ENCODE peak calls at places on chromosomes 4 and X, in eight cellular contexts. K is sigmoid colon; Y is CD8-positive, alpha-beta memory T cell; W is left ventricle myocardium inferior; L is pancreas; Z is suprapubic skin; F is trophoblast cell; V is stomach. R is an unnamed sample.

GRCh38 chr4:70940134-70940533 is 38.0 kb downstream of the MOB1B start:
- DNase-seq in K (no peak), Y (no peak), W (no peak), L (no peak), Z (no peak), F (no peak), V (no peak), R (no peak)

GRCh38 chr4:141849778-141850177 is 213.4 kb downstream of the IL15 start:
- DNase-seq in K (no peak), Y (no peak), W (no peak), L (no peak), Z (no peak), F (no peak), V (no peak), R (no peak)

GRCh38 chr4:175946472-175947116 is 119.0 kb upstream of the WDR17 start:
- DNase-seq in K (no peak), Y (no peak), W (no peak), L (no peak), Z (no peak), F (no peak), V (no peak), R (peak; percentile 49)

GRCh38 chr4:80069108-80069836 is 3.8 kb downstream of the ANTXR2 start:
- DNase-seq in K (no peak), Y (no peak), W (no peak), L (no peak), Z (no peak), F (no peak), V (no peak), R (no peak)

GRCh38 chr4:68369474-68369805 is 19.6 kb upstream of the YTHDC1 start:
- DNase-seq in K (no peak), Y (no peak), W (no peak), L (no peak), Z (no peak), F (peak; percentile 97), V (no peak), R (no peak)

GRCh38 chr4:176498857-176499256 is 179.1 kb downstream of the SPCS3 start:
- DNase-seq in K (no peak), Y (no peak), W (no peak), L (no peak), Z (no peak), F (no peak), V (no peak), R (no peak)

GRCh38 chr4:174520655-174521054 is 1.6 kb downstream of the HPGD start:
- DNase-seq in K (no peak), Y (peak; percentile 5), W (no peak), L (no peak), Z (no peak), F (peak; percentile 19), V (no peak), R (no peak)

GRCh38 chrX:34382416-34382815 is 250.3 kb upstream of the FAM47A start:
- DNase-seq in K (no peak), Y (no peak), W (no peak), L (no peak), Z (no peak), F (no peak), V (no peak), R (no peak)

GRCh38 chrX:9923357-9923756 is 43.8 kb upstream of the CLDN34 start:
- DNase-seq in K (no peak), Y (no peak), W (no peak), L (no peak), Z (no peak), F (no peak), V (no peak), R (no peak)

GRCh38 chrX:51407520-51408409 is 75.1 kb downstream of the NUDT10 start:
- DNase-seq in K (no peak), Y (no peak), W (no peak), L (no peak), Z (no peak), F (no peak), V (no peak), R (peak; percentile 51)

GRCh38 chr4:137664055-137664405 is 131.7 kb upstream of the PCDH18 start:
- DNase-seq in K (no peak), Y (no peak), W (no peak), L (no peak), Z (no peak), F (no peak), V (no peak), R (no peak)

GRCh38 chr4:80413096-80413495 is 77.6 kb downstream of the CFAP299 start:
- DNase-seq in K (no peak), Y (no peak), W (no peak), L (no peak), Z (no peak), F (peak; percentile 93), V (no peak), R (no peak)

GRCh38 chr4:42339935-42340406 is 57.3 kb upstream of the SHISA3 start:
- DNase-seq in K (no peak), Y (no peak), W (peak; percentile 72), L (no peak), Z (no peak), F (no peak), V (no peak), R (peak; percentile 78)

GRCh38 chr4:13294961-13295605 is 189.1 kb downstream of the RAB28 start:
- DNase-seq in K (no peak), Y (no peak), W (no peak), L (no peak), Z (no peak), F (no peak), V (no peak), R (no peak)

GRCh38 chrX:45623266-45623665 is 422.6 kb upstream of the DIPK2B start:
- DNase-seq in K (no peak), Y (no peak), W (no peak), L (no peak), Z (no peak), F (peak; percentile 64), V (no peak), R (no peak)

GRCh38 chrX:28124416-28124815 is 143.2 kb upstream of the DCAF8L1 start:
- DNase-seq in K (no peak), Y (no peak), W (no peak), L (no peak), Z (no peak), F (no peak), V (no peak), R (no peak)

DNA sequence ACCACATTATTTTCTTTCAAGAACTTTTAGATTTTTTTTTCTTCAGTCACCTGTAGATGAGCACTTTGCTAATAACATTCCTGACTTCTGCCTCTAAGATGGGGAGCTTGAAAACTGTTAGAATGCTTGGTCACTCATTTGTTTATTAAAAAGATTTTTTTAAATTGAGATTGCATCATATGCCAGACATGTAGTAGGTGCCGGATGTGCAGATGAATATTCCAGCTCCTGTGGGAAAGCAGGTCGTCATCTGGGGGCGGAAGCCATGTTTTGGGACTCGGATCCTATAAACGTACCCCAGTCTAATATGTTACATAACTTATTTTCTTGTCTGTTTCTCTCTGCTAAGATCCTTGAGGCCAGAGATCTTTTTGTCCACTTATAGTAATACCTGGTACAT is 236.8 kb downstream of the ARHGAP10 start:
- DNase-seq in K (no peak), Y (no peak), W (no peak), L (no peak), Z (no peak), F (no peak), V (no peak), R (no peak)
- H3K27ac ChIP-seq in K (no peak overlapping the region), Y (no peak overlapping the region), W (no peak overlapping the region), L (no peak overlapping the region), Z (no peak overlapping the region), F (no peak overlapping the region), V (no peak overlapping the region), R (no peak overlapping the region)

GRCh38 chr4:82282875-82283274 is 90.9 kb downstream of the HNRNPD start:
- DNase-seq in K (no peak), Y (no peak), W (no peak), L (no peak), Z (no peak), F (no peak), V (no peak), R (no peak)

GRCh38 chr4:82284475-82284857 is 89.3 kb downstream of the HNRNPD start:
- DNase-seq in K (no peak), Y (no peak), W (no peak), L (no peak), Z (no peak), F (no peak), V (no peak), R (no peak)

GRCh38 chr4:82284858-82285805 is 88.7 kb downstream of the HNRNPD start:
- DNase-seq in K (peak; percentile 100), Y (peak; percentile 99), W (peak; percentile 99), L (peak; percentile 100), Z (peak; percentile 99), F (peak; percentile 100), V (peak; percentile 99), R (peak; percentile 100)

GRCh38 chr4:82293304-82293703 is 80.5 kb downstream of the HNRNPD start:
- DNase-seq in K (no peak), Y (peak; percentile 44), W (no peak), L (no peak), Z (no peak), F (no peak), V (no peak), R (no peak)

DNA sequence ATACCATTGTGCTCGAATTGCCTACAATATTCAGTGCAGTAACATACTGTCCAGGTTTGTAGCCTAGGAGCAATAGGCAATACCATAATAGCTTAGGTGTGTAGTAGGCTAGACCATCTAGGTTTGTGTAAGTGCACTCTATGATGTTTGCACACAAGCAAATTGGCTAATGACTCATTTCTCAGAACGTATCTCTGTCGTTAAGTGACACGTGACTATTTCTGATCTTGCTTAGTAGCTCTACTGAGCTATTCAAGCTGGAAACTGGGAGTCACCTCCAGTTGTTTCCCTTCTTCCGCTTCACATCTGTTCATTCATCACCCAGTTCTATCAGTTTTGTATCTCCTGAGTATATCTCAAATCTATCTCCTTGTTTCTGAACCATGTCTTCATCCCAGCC is 86.1 kb downstream of the HNRNPD start:
- DNase-seq in K (no peak), Y (no peak), W (no peak), L (no peak), Z (no peak), F (no peak), V (no peak), R (no peak)
- H3K4me1 ChIP-seq in K (peaks cover 5% of the 10 kb centered on the region), Y (peaks cover 7% of the 10 kb centered on the region), W (peaks cover 12% of the 10 kb centered on the region), L (no peaks in the 10 kb centered on the region), Z (peaks cover 11% of the 10 kb centered on the region), F (peaks cover 4% of the 10 kb centered on the region), V (peaks cover 10% of the 10 kb centered on the region), R (peaks cover 6% of the 10 kb centered on the region)

GRCh38 chr4:147626903-147627302 is 9.7 kb downstream of the TMEM184C start:
- DNase-seq in K (no peak), Y (no peak), W (no peak), L (no peak), Z (no peak), F (no peak), V (no peak), R (no peak)
- H3K27ac ChIP-seq in K (no peak overlapping the region), Y (no peak overlapping the region), W (no peak overlapping the region), L (no peak overlapping the region), Z (no peak overlapping the region), F (no peak overlapping the region), V (no peak overlapping the region), R (no peak overlapping the region)

GRCh38 chr4:117334451-117335188 is 249.2 kb upstream of the TRAM1L1 start:
- DNase-seq in K (no peak), Y (no peak), W (no peak), L (no peak), Z (no peak), F (no peak), V (no peak), R (no peak)
- H3K4me1 ChIP-seq in K (no peaks in the 10 kb centered on the region), Y (no peaks in the 10 kb centered on the region), W (no peaks in the 10 kb centered on the region), L (no peaks in the 10 kb centered on the region), Z (no peaks in the 10 kb centered on the region), F (no peaks in the 10 kb centered on the region), V (no peaks in the 10 kb centered on the region), R (no peaks in the 10 kb centered on the region)